ENCODE peak calls at places on chromosomes 2 and 18, in four cellular contexts. K is BE2C, V is tibial artery, A is ascending aorta. X is an unnamed sample.

GRCh38 chr2:127308586-127309138 is 14.7 kb upstream of the ERCC3 start:
- DNase-seq in K (no peak), V (no peak), A (no peak), X (no peak)

GRCh38 chr18:58051765-58052460 is 7.9 kb downstream of the NEDD4L start:
- DNase-seq in K (no peak), V (no peak), A (no peak), X (no peak)

GRCh38 chr2:110126926-110127325 is 11.3 kb upstream of the MALL start:
- DNase-seq in K (no peak), V (no peak), A (no peak), X (no peak)

GRCh38 chr2:238941262-238941792 is 93.4 kb downstream of the TWIST2 start:
- DNase-seq in K (no peak), V (peak; percentile 38), A (no peak), X (no peak)

GRCh38 chr2:177553176-177553909 is 160.8 kb downstream of the AGPS start:
- DNase-seq in K (no peak), V (no peak), A (no peak), X (no peak)

GRCh38 chr2:95204396-95204795 is 2.9 kb upstream of the ZNF892 start:
- DNase-seq in K (no peak), V (no peak), A (no peak), X (no peak)

GRCh38 chr18:5424903-5425302 is 118.9 kb downstream of the EPB41L3 start:
- DNase-seq in K (no peak), V (no peak), A (no peak), X (no peak)

GRCh38 chr18:49754866-49755265 is 58.5 kb downstream of the ACAA2 start:
- DNase-seq in K (no peak), V (no peak), A (no peak), X (no peak)

GRCh38 chr2:193847140-193847539 is 1652.4 kb upstream of the TMEFF2 start:
- DNase-seq in K (no peak), V (no peak), A (no peak), X (no peak)

GRCh38 chr2:10283106-10284062 is 19.3 kb upstream of the HPCAL1 start:
- DNase-seq in K (no peak), V (no peak), A (no peak), X (peak; percentile 51)

GRCh38 chr2:188114014-188114413 is 177.7 kb upstream of the GULP1 start:
- DNase-seq in K (no peak), V (no peak), A (no peak), X (no peak)

GRCh38 chr2:12010779-12011178 is 264.3 kb downstream of the LPIN1 start:
- DNase-seq in K (no peak), V (no peak), A (no peak), X (no peak)

GRCh38 chr2:12009323-12009905 is 263.0 kb downstream of the LPIN1 start:
- DNase-seq in K (no peak), V (no peak), A (no peak), X (no peak)

GRCh38 chr2:12007282-12007681 is 260.9 kb downstream of the LPIN1 start:
- DNase-seq in K (no peak), V (no peak), A (no peak), X (no peak)

GRCh38 chr2:12008425-12009061 is 262.1 kb downstream of the LPIN1 start:
- DNase-seq in K (no peak), V (no peak), A (no peak), X (no peak)

DNA sequence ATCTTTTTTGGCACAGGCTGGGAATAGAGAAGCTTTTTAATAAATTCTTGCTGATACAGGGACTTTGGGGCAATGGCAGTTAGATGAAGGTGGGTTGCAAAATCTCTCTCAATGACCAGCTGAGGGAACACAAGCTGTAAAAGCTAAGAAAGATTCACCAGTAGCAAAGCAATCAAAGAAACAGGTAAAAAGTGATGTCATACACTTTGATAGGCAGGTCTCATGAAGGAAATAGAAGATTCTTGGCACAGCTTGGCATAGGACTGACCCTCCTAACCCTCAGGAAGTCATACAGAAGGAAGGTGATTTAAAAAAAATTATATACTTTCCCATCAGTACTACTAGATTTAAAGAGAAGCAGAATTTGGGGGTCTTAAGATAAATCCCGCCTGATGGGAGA is 263.6 kb downstream of the LPIN1 start:
- DNase-seq in K (no peak), V (no peak), A (no peak), X (no peak)
- H3K27me3 ChIP-seq in K (no peaks in the 10 kb centered on the region), V (no peaks in the 10 kb centered on the region), A (no peaks in the 10 kb centered on the region), X (no peaks in the 10 kb centered on the region)

DNA sequence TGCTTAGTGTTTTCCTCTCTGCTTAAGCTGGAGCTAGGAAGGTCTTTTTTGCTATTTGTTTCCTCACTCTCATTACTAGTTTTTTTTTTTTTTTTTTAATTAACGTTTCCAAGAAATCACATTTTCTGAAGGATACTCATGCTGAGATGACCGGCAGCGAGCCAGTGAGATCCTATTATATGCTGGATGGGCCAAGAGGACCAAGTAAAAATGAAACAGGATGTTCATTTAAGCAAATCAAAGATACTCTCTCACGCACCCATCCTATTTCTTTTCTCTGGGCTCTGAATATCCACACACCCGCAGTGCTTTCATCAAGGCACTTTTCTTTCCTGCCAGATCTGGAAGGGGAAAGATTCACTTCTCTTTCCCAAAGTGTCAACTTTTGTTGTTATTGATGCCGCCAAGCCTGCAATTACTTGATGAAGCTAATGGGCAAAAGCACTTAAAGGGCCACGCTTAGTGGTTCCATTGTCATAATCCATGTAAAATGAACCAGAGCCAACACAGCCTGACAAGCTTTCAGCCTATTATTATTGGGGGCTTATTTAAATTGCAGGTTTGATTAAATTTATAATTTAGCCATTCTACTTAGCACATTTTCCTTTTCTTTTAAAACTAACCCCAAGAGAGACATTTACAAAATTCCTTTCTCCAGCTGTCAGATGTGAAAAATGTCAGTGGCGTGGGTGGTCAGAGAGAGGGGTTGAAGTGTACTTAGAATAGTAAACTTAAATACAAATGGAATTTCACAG is 191.8 kb upstream of the CHAC2 start:
- DNase-seq in K (no peak), V (no peak), A (no peak), X (no peak)
- H3K4me3 ChIP-seq in K (no peak overlapping the region), V (no peak overlapping the region), A (no peak overlapping the region), X (no peak overlapping the region)

GRCh38 chr2:232162191-232162590 is 200.7 kb downstream of the DIS3L2 start:
- DNase-seq in K (no peak), V (no peak), A (no peak), X (no peak)
- H3K27me3 ChIP-seq in K (no peaks in the 10 kb centered on the region), V (no peaks in the 10 kb centered on the region), A (no peaks in the 10 kb centered on the region), X (no peaks in the 10 kb centered on the region)

DNA sequence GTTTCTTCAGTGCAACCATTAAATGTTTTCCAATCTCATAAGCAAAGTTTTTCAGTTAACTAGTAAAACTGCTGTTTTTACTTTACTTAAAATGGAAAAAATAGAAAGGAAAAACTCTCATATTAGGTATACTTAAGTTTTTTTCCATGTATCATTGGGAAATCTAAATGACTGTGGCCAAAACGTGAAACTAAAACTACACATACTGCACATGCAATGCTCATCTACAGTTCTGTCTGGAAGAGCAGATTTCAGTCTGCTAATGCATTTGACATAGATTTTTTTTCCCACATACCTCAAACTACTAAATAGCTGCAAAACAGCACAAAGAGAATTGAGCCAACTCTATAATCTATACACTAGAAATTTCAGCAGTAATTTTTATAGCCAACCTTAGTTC is 62.6 kb downstream of the COL5A2 start:
- DNase-seq in K (no peak), V (no peak), A (no peak), X (no peak)
- H3K4me3 ChIP-seq in K (no peak overlapping the region), V (no peak overlapping the region), A (no peak overlapping the region), X (no peak overlapping the region)

GRCh38 chr2:20668871-20669475 is 2.0 kb downstream of the GDF7 start:
- DNase-seq in K (no peak), V (no peak), A (peak; percentile 33), X (no peak)

GRCh38 chr2:20669609-20670314 is 2.8 kb downstream of the GDF7 start:
- DNase-seq in K (no peak), V (no peak), A (peak; percentile 61), X (no peak)

GRCh38 chr2:20667531-20668401 is 822 bp downstream of the GDF7 start:
- DNase-seq in K (no peak), V (peak; percentile 71), A (peak; percentile 61), X (peak; percentile 41)

GRCh38 chr2:20667151-20667530 is 197 bp downstream of the GDF7 start:
- DNase-seq in K (no peak), V (no peak), A (no peak), X (no peak)

DNA sequence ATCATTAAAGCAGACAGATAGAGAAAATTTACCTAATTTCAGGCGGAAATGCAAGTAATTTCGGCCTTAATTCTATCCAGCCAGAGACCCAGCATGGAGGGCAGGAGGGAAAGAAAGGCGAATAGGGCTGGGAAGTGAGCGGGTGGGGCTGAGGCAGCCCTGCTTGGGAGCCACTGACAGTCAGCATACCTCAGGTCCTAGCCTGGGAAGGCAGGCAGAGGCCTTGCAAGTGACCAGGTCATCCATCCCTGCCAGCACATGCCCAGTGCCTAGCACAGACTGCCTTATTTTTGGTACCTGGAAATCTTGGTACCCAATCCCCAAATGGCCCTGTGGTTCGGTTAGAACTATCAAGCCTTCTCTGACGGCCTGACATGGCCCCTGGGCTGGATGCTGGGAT is 1.5 kb downstream of the GDF7 start:
- DNase-seq in K (no peak), V (no peak), A (peak; percentile 62), X (no peak)
- H3K27me3 ChIP-seq in K (peaks cover 75% of the 10 kb centered on the region), V (peaks cover 3% of the 10 kb centered on the region), A (no peaks in the 10 kb centered on the region), X (peaks cover 97% of the 10 kb centered on the region)

DNA sequence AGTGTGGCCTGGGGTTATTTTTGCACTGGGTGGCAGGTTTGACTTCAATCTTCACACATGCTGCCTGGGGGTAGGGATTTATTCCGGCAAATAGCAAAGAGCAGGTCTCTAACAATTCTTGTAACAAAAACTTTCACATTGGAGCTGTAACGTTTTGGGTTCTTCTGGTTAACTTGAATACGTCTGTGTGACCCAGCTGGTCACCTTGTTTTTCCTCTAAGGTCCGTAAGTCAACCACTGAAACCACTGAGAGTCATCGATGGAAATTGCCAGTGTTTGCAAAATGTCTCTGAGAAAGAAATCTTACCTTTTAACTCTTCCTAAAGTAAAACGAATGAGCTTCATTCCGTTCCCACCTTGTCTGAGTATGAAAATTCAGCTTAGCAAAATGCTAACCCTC is 170.8 kb upstream of the SERPINE2 start:
- DNase-seq in K (no peak), V (no peak), A (no peak), X (no peak)
- H3K4me3 ChIP-seq in K (no peak overlapping the region), V (no peak overlapping the region), A (no peak overlapping the region), X (no peak overlapping the region)

GRCh38 chr2:129744649-129745048 is 234.8 kb upstream of the RAB6C start:
- DNase-seq in K (no peak), V (no peak), A (no peak), X (no peak)
- H3K27me3 ChIP-seq in K (no peaks in the 10 kb centered on the region), V (peaks cover 3% of the 10 kb centered on the region), A (no peaks in the 10 kb centered on the region), X (no peaks in the 10 kb centered on the region)

GRCh38 chr18:9743200-9744016 is 35.3 kb downstream of the RAB31 start:
- DNase-seq in K (peak; percentile 37), V (no peak), A (peak; percentile 79), X (no peak)
- H3K4me3 ChIP-seq in K (no peak overlapping the region), V (no peak overlapping the region), A (peak overlapping the region; percentile 39), X (peak overlapping the region; percentile 33)

DNA sequence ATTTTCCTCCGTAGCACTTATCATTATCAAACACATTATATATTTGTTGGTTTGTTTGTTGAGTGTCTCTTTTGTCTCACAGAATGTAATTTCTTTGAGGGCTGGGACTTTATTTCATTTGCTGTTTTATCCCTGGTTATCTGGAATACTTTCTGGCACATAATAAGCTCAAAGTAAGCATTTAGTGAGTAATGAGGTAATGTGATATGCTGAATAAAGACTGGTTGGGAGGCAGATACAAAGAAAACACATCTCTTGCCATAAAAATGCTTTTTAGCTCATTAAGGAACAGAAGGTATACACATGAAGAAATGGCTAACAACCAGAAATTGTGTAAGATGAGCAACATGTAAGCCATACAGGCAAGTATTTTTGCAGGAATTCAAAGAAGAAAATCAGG is 1411.8 kb downstream of the LRP1B start:
- DNase-seq in K (no peak), V (no peak), A (no peak), X (no peak)
- H3K27me3 ChIP-seq in K (no peaks in the 10 kb centered on the region), V (no peaks in the 10 kb centered on the region), A (no peaks in the 10 kb centered on the region), X (no peaks in the 10 kb centered on the region)

X was measured in lower lobe of right lung.